ENCODE peak calls at places on chromosomes 1 and 21, in nine cellular contexts. E, Y, S, O, K, C, H, P and U are unnamed samples.

GRCh38 chr1:235945775-235946565 is 79.3 kb upstream of the LYST start:
- DNase-seq in H (no peak), K (peak), O (no peak), P (no peak), S (no peak), C (no peak), Y (peak), E (peak), U (peak)

GRCh38 chr1:32878183-32878582 is 7.5 kb upstream of the FNDC5 start:
- DNase-seq in O (no peak), Y (no peak), K (no peak), S (no peak), H (peak), C (peak), P (no peak), E (no peak), U (peak)

GRCh38 chr1:58885998-58886397 is 102.2 kb upstream of the JUN start:
- DNase-seq in E (no peak), Y (no peak), O (no peak), S (no peak), K (no peak), H (no peak), C (peak), P (peak), U (no peak)

GRCh38 chr1:227913446-227913968 is 34.2 kb downstream of the WNT9A start:
- DNase-seq in C (no peak), K (no peak), S (no peak), O (no peak), E (no peak), H (no peak), P (no peak), Y (no peak), U (no peak)

GRCh38 chr1:35935436-35935835 is 4.5 kb downstream of the AGO3 start:
- DNase-seq in S (no peak), H (peak), P (no peak), K (no peak), Y (no peak), C (peak), E (no peak), O (no peak), U (no peak)

GRCh38 chr1:180888870-180889269 is 23.8 kb upstream of the KIAA1614 start:
- DNase-seq in E (peak), S (no peak), Y (peak), P (no peak), O (no peak), K (no peak), C (no peak), H (no peak), U (no peak)

GRCh38 chr21:28669978-28670377 is 322.7 kb downstream of the LTN1 start:
- DNase-seq in S (no peak), Y (no peak), O (no peak), E (no peak), P (no peak), C (no peak), K (no peak), H (no peak), U (no peak)

GRCh38 chr1:4025752-4026151 is 125.7 kb upstream of the C1orf174 start:
- DNase-seq in O (no peak), S (no peak), K (no peak), P (no peak), E (no peak), C (no peak), H (no peak), Y (no peak), U (no peak)

GRCh38 chr21:16976132-16976666 is 536.6 kb upstream of the CXADR start:
- DNase-seq in S (no peak), H (no peak), C (no peak), Y (no peak), K (no peak), P (no peak), E (no peak), O (no peak), U (no peak)

DNA sequence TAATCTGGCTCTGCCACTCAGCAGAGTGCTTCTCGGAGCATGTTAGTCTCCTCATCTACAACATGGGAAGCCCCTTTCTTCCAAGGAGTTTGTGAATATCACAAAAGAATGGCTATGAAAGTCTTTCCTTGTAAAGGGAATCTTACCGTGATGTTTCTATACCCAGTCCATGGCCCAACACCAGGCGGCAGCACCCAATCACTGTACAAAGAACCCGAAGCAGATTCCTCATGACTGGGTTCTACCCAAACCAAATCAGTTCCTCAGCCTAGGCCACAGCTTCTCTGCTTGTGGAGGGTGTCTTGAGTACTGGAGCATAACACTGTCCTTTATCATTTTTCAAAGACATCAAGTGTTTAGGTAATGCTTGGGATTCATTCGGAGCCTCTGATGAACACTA is 16.6 kb upstream of the SLFNL1 start:
- DNase-seq in C (no peak), P (no peak), E (no peak), K (no peak), H (no peak), Y (no peak), S (no peak), O (no peak), U (no peak)
- TF ChIP-seq CTCF in C (peak), P (no peak), E (no peak), K (no peak), H (no peak), Y (no peak), S (no peak), O (no peak), U (no peak)

DNA sequence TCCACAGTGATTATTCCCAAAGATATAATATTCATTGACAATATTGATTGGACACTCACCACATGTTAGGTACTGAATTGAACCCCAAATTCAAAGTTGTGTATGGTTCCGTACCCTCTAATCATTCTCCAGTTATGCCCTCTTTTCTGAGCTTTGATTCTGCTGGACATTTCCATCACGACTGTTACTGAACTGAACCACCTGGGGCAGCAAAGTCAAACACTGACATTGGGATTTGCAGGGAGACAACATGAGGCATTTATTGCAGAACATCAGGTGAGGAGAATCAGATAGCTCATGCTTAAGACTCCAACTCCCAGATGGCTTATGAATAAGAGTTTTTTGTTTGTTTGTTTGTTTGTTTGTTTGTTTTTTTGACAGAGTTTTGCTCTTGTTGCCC is 420.9 kb downstream of the DISC1 start:
- DNase-seq in P (no peak), H (no peak), O (no peak), K (no peak), Y (no peak), S (no peak), C (no peak), E (no peak), U (no peak)
- TF ChIP-seq CTCF in P (no peak), H (no peak), O (no peak), K (peak), Y (no peak), S (no peak), C (peak), E (no peak), U (no peak)

DNA sequence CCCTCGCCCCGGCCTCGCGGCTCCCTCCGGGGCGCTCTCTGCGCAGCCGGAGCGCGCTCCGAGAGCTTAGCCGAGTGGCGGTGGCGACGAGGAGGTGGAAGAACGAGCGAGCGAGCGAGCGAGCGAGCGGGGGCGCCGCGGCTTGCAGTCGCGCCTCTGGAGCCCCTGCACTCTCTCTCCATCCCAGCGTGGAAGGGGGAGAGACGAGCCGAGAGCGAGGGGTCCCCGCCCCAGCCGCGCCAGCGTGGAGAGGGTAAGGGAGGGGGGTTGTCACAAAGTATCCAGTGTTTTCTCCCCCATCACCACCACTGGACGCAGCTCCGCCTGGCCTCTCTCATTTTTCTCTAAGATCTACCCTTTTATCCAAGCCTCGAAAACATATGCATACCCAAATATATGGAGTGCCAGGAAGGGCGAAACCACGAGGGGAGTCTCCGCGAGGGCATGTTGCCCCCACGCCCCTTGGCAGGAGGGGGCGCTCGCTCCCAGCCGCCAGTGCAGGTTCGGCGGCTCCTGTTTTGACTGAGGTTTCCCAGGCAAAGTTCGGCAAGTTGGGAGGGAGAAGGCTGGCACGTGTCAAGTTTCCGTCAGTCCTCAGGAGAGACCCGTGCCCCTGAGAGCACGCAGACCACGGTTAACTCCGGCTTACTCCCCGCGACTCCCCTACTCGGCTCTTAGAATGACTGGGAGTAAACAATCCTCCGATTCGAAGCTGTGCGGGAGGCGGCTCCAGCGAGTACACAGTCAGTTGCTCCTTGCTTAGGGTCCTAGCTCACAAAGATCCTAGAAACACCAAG is 569 bp upstream of the DAB1 start:
- DNase-seq in O (peak), H (peak), C (peak), S (peak), Y (no peak), P (no peak), E (peak), K (peak), U (peak)
- TF ChIP-seq CTCF in O (peak), H (peak), C (peak), S (no peak), Y (no peak), P (no peak), E (no peak), K (peak), U (no peak)

GRCh38 chr1:92585831-92586230 is 99.1 kb upstream of the GFI1 start:
- DNase-seq in Y (no peak), C (no peak), H (no peak), K (no peak), S (no peak), P (no peak), E (no peak), O (no peak), U (no peak)

GRCh38 chr1:92587445-92587844 is 100.7 kb upstream of the GFI1 start:
- DNase-seq in E (no peak), C (no peak), Y (peak), H (no peak), S (no peak), O (no peak), P (no peak), K (no peak), U (peak)

DNA sequence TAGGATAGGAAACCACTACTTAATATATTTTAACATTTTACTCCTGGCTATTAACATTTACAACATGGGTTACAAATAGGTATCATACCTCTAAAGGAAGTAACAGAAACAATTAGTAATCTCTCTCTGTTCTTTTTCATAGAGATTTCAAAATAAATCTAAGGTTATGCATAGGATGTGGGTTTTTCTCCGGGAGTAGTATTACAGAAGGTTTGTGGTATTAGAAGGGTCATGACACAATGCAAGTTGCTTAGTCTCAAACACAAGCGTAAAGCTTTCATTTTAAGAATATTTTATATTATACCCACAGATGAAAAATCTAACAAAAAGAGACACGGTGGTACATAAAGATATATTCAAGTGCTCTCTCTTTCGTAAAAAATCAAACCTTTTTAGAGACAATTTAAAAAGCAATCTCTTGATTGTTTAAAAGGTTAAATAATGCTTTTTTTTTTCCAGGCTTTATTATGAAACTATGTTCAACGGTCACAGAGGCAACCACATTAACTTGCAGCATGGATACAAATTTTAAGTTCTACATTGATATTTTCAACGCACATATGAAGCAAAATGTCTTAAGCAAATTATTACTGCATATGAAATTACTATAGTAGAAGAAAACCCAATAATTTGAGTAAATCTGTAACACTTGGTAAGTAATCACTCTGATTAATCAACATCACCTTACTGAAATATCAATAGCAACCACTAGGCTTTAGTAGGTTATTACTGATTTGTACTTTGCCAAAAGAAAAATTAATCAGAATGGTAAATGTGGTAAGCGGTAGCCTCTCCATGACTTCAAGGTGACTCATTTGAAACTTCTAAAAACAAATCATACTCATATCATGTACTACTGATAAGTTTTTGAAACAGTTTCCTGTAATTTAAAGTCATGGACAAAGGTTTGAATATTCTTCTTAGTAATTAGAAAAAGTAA is 97.4 kb upstream of the GFI1 start:
- DNase-seq in S (no peak), P (no peak), O (no peak), H (peak), Y (peak), C (peak), E (no peak), K (no peak), U (peak)
- TF ChIP-seq CTCF in S (no peak), P (no peak), O (no peak), H (peak), Y (no peak), C (no peak), E (no peak), K (no peak), U (no peak)

GRCh38 chr21:45641480-45642035 is 2.0 kb upstream of the PCBP3 start:
- DNase-seq in C (peak), H (no peak), Y (no peak), S (peak), K (no peak), P (no peak), E (no peak), O (no peak), U (no peak)

GRCh38 chr21:45640001-45640887 is 3.3 kb upstream of the PCBP3 start:
- DNase-seq in C (no peak), K (no peak), S (no peak), P (no peak), O (no peak), E (peak), Y (no peak), H (no peak), U (peak)

GRCh38 chr21:45639206-45640000 is 4.1 kb upstream of the PCBP3 start:
- DNase-seq in S (no peak), C (no peak), H (no peak), E (no peak), K (no peak), P (no peak), Y (no peak), O (no peak), U (peak)

GRCh38 chr21:45642122-45642813 is 1.3 kb upstream of the PCBP3 start:
- DNase-seq in H (no peak), C (peak), O (no peak), P (no peak), Y (no peak), E (peak), K (no peak), S (peak), U (no peak)

DNA sequence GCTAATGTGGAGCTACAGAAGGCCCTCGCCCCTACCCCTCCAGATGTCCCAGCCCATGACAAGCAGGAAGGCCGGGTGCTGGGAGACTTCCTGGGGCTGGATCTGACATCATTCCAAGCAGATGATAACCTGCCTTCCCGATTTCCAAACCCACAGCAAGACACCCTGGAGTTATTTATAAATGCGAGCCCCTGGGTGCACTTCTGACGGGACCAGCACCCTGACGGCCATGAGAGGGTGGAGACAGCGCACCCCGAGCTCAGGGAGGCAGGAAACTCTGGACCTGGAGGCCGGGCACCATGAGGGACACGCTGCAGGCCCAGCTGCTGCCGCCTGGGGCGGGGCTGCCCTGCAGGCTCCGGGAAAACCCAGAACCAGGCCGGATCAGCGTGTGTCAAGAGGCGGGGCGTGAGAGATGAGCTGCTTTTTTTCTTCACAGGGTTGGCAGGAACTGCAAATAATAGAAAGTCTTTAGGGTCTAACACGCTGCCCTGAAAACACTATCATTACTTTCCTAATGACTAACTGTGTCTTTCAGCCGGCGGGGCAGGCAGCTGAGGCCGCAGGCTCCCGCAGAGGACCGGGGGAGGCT is 2.5 kb upstream of the PCBP3 start:
- DNase-seq in O (no peak), P (no peak), C (peak), S (peak), K (no peak), Y (no peak), H (peak), E (no peak), U (peak)
- TF ChIP-seq CTCF in O (no peak), P (no peak), C (peak), S (no peak), K (no peak), Y (no peak), H (peak), E (no peak), U (no peak)

GRCh38 chr1:155141799-155142198 is 1.5 kb upstream of the DPM3 start:
- DNase-seq in Y (no peak), O (no peak), P (no peak), E (no peak), C (no peak), H (no peak), S (no peak), K (no peak), U (no peak)

GRCh38 chr1:155140630-155140953 is 261 bp upstream of the DPM3 start:
- DNase-seq in P (no peak), Y (no peak), H (no peak), E (no peak), K (no peak), O (no peak), S (no peak), C (no peak), U (no peak)

GRCh38 chr1:155139895-155140629 is at the start of gene DPM3:
- DNase-seq in C (peak), E (peak), Y (peak), H (peak), P (peak), K (peak), S (peak), O (peak), U (peak)

DNA sequence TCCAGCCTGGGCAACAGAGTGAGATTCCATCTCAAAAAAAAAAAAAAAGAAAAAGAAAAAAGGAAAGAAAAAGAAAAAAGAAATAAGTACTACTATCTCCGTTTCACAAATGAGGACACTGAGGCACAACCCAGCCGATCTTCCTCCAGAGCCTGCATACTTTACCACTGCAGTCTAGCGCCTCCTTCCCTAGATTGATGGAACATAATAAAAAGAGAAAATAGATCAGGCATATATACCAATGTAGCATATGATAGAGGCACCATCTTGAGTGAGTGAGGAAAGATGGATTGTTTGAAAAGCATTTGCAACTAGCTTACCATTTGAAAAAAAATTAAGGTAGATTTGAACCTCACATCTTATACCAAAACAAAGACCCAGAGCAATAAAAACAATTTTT is 5.2 kb upstream of the DPM3 start:
- DNase-seq in P (no peak), Y (no peak), H (no peak), E (no peak), S (no peak), O (no peak), C (no peak), K (no peak), U (no peak)
- TF ChIP-seq CTCF in P (no peak), Y (no peak), H (no peak), E (no peak), S (no peak), O (no peak), C (peak), K (no peak), U (no peak)